ENCODE peak calls at places on chromosomes 4 and X, in five cellular contexts. J is skeletal muscle cell, N is A549, C is sigmoid colon, Y is bronchial epithelial cell. S is an unnamed sample.

GRCh38 chr4:143344011-143344410 is 7.3 kb downstream of the GAB1 start:
- DNase-seq in N (no peak), J (no peak), Y (no peak), C (no peak), S (no peak)

GRCh38 chr4:88938138-88938537 is 118.8 kb downstream of the FAM13A start:
- DNase-seq in C (no peak), J (peak), Y (peak), N (no peak), S (no peak)

GRCh38 chr4:98527528-98527927 is 130.9 kb downstream of the TSPAN5 start:
- DNase-seq in C (no peak), N (no peak), Y (no peak), J (no peak), S (no peak)

GRCh38 chr4:5751918-5752802 is 41.2 kb downstream of the EVC start:
- DNase-seq in C (peak), J (peak), Y (no peak), N (no peak), S (peak)

GRCh38 chr4:73053076-73053475 is 16.4 kb downstream of the COX18 start:
- DNase-seq in Y (no peak), C (no peak), J (no peak), N (no peak), S (no peak)

GRCh38 chr4:175998782-175999181 is 66.9 kb upstream of the WDR17 start:
- DNase-seq in N (no peak), J (no peak), C (no peak), Y (peak), S (peak)

GRCh38 chr4:101762025-101762424 is 28.5 kb upstream of the BANK1 start:
- DNase-seq in Y (no peak), J (no peak), N (no peak), C (no peak), S (no peak)

GRCh38 chr4:7422098-7422897 is 12.4 kb downstream of the PSAPL1 start:
- DNase-seq in Y (no peak), J (no peak), N (no peak), C (peak), S (peak)

GRCh38 chr4:119314356-119314755 is 7.6 kb downstream of the FABP2 start:
- DNase-seq in Y (peak), N (no peak), J (no peak), C (no peak), S (peak)

GRCh38 chr4:10554694-10555093 is 97.5 kb upstream of the ZNF518B start:
- DNase-seq in C (no peak), N (peak), J (peak), Y (peak), S (peak)

GRCh38 chr4:45317276-45317675 is 590.9 kb upstream of the GNPDA2 start:
- DNase-seq in N (no peak), C (no peak), J (peak), Y (peak), S (no peak)

GRCh38 chr4:16225681-16225995 is 633 bp downstream of the TAPT1 start:
- DNase-seq in C (no peak), Y (no peak), N (no peak), J (no peak), S (no peak)

GRCh38 chr4:16224669-16225068 is 1.6 kb downstream of the TAPT1 start:
- DNase-seq in C (no peak), Y (no peak), N (no peak), J (no peak), S (no peak)

GRCh38 chr4:16222957-16223527 is 3.2 kb downstream of the TAPT1 start:
- DNase-seq in C (no peak), N (no peak), Y (no peak), J (no peak), S (no peak)

GRCh38 chr4:16225139-16225538 is 1.1 kb downstream of the TAPT1 start:
- DNase-seq in N (no peak), J (no peak), Y (peak), C (no peak), S (no peak)

DNA sequence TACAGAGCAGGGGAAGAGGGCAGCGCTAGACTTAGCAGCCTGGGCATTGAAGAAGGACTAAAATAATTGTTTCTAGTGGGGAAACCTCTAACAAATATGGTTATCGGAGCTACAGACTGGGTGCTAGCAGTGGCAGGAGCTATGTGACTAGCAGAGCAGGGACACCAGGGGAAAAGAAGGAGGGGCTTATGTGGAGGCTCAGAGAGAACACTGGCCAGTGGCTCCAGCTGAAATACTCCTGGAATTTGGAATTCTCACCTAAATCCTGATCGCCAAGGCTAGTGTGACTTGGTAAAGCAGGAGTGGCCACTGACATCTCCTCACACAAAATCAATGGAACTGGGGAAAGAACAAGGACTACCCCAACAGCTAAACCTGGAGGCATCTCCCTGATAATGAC is 2.0 kb downstream of the TAPT1 start:
- DNase-seq in J (no peak), C (no peak), Y (no peak), N (no peak), S (peak)
- H3K4me3 ChIP-seq in J (no peak), C (no peak), Y (no peak), N (peak), S (no peak)

GRCh38 chrX:72081605-72082320 is 50.0 kb downstream of the RTL5 start:
- DNase-seq in J (no peak), N (no peak), C (no peak), Y (no peak), S (no peak)
- H3K4me3 ChIP-seq in J (no peak), N (no peak), C (no peak), Y (no peak), S (no peak)

GRCh38 chr4:96355414-96355813 is 515.5 kb downstream of the PDHA2 start:
- DNase-seq in N (no peak), Y (no peak), C (no peak), J (no peak), S (no peak)

GRCh38 chr4:96352051-96352517 is 512.2 kb downstream of the PDHA2 start:
- DNase-seq in N (no peak), J (no peak), C (no peak), Y (peak), S (peak)

GRCh38 chr4:96356591-96357360 is 516.9 kb downstream of the PDHA2 start:
- DNase-seq in C (no peak), J (no peak), N (no peak), Y (peak), S (no peak)

GRCh38 chr4:96354036-96354712 is 514.3 kb downstream of the PDHA2 start:
- DNase-seq in Y (no peak), N (no peak), J (no peak), C (no peak), S (no peak)
- H3K4me3 ChIP-seq in Y (no peak), N (no peak), J (no peak), C (no peak), S (no peak)

GRCh38 chr4:112358952-112359749 is 62.0 kb downstream of the ALPK1 start:
- DNase-seq in N (no peak), J (no peak), Y (no peak), C (no peak), S (no peak)
- H3K4me3 ChIP-seq in N (no peak), J (no peak), Y (no peak), C (no peak), S (no peak)

S was measured in H7.